ENCODE peak calls at places on chromosome 1, in six cellular contexts. Z is NAMALWA; A is suprapubic skin; B is activated CD8-positive, alpha-beta T cell treated with anti-CD3 and anti-CD28 coated beads for 36 hours; M is EL; W is HFF-Myc. P is an unnamed sample.

GRCh38 chr1:152906023-152906565 is 2.3 kb upstream of the IVL start:
- DNase-seq in Z (no peak), A (no peak), B (no peak), M (peak), W (no peak), P (peak)

GRCh38 chr1:24301395-24302175 is 17.6 kb upstream of the GRHL3 start:
- DNase-seq in Z (no peak), A (no peak), B (no peak), M (peak), W (no peak), P (peak)

GRCh38 chr1:1171551-1172340 is 1.9 kb upstream of the TTLL10 start:
- DNase-seq in Z (peak), A (peak), B (peak), M (no peak), W (no peak), P (no peak)

GRCh38 chr1:159828916-159829634 is 2.4 kb downstream of the SLAMF8 start:
- DNase-seq in Z (peak), A (no peak), B (no peak), M (no peak), W (no peak), P (peak)

GRCh38 chr1:59885160-59885832 is 41.3 kb downstream of the CYP2J2 start:
- DNase-seq in Z (no peak), A (no peak), B (no peak), M (no peak), W (no peak), P (no peak)

GRCh38 chr1:51623450-51623849 is 6.6 kb downstream of the OSBPL9 start:
- DNase-seq in Z (no peak), A (no peak), B (no peak), M (no peak), W (no peak), P (no peak)

GRCh38 chr1:40630488-40631223 is 34.8 kb downstream of the RIMS3 start:
- DNase-seq in Z (peak), A (no peak), B (peak), M (peak), W (no peak), P (peak)

GRCh38 chr1:5565726-5566125 is 426.5 kb downstream of the NPHP4 start:
- DNase-seq in Z (no peak), A (no peak), B (no peak), M (no peak), W (no peak), P (no peak)

P was measured in fibroblast of mammary gland.